ENCODE peak calls at places on chromosomes 7 and 10, in eight cellular contexts. One of them, this sample, is unnamed. For H3K36me3 and H3K9me3, the result is how much of the 10 kb centered on the place peaks cover.

GRCh38 chr7:80879849-80880248 is 39.0 kb downstream of the SEMA3C start:
- DNase-seq in upper lobe of left lung: no peak
- DNase-seq in CD8-positive, alpha-beta memory T cell: no peak
- DNase-seq in prostate gland: no peak
- DNase-seq in GM23248: peak
- DNase-seq in Panc1: no peak
- DNase-seq in heart left ventricle: no peak
- DNase-seq in right atrium auricular region: no peak
- DNase-seq in this sample: no peak

GRCh38 chr7:113078321-113078720 is 8.3 kb downstream of the GPR85 start:
- DNase-seq in prostate gland: no peak
- DNase-seq in upper lobe of left lung: no peak
- DNase-seq in GM23248: no peak
- DNase-seq in right atrium auricular region: no peak
- DNase-seq in Panc1: no peak
- DNase-seq in CD8-positive, alpha-beta memory T cell: no peak
- DNase-seq in heart left ventricle: no peak
- DNase-seq in this sample: no peak

GRCh38 chr7:151385626-151386300 is 24.1 kb downstream of the WDR86 start:
- DNase-seq in heart left ventricle: no peak
- DNase-seq in GM23248: no peak
- DNase-seq in CD8-positive, alpha-beta memory T cell: peak
- DNase-seq in prostate gland: no peak
- DNase-seq in Panc1: no peak
- DNase-seq in right atrium auricular region: no peak
- DNase-seq in upper lobe of left lung: no peak
- DNase-seq in this sample: no peak

GRCh38 chr7:139807009-139807408 is 22.1 kb upstream of the TBXAS1 start:
- DNase-seq in GM23248: no peak
- DNase-seq in Panc1: no peak
- DNase-seq in right atrium auricular region: no peak
- DNase-seq in CD8-positive, alpha-beta memory T cell: no peak
- DNase-seq in prostate gland: no peak
- DNase-seq in heart left ventricle: no peak
- DNase-seq in upper lobe of left lung: no peak
- DNase-seq in this sample: no peak

GRCh38 chr10:33265621-33266020 is 68.8 kb downstream of the NRP1 start:
- DNase-seq in prostate gland: no peak
- DNase-seq in CD8-positive, alpha-beta memory T cell: no peak
- DNase-seq in upper lobe of left lung: no peak
- DNase-seq in Panc1: no peak
- DNase-seq in heart left ventricle: no peak
- DNase-seq in GM23248: no peak
- DNase-seq in right atrium auricular region: no peak
- DNase-seq in this sample: no peak

GRCh38 chr10:67607472-67607871 is 88.5 kb downstream of the CTNNA3 start:
- DNase-seq in Panc1: peak
- DNase-seq in heart left ventricle: no peak
- DNase-seq in right atrium auricular region: no peak
- DNase-seq in prostate gland: no peak
- DNase-seq in GM23248: peak
- DNase-seq in upper lobe of left lung: no peak
- DNase-seq in CD8-positive, alpha-beta memory T cell: no peak
- DNase-seq in this sample: no peak

GRCh38 chr10:59878915-59879314 is 27.4 kb downstream of the CCDC6 start:
- DNase-seq in heart left ventricle: no peak
- DNase-seq in GM23248: no peak
- DNase-seq in CD8-positive, alpha-beta memory T cell: no peak
- DNase-seq in upper lobe of left lung: peak
- DNase-seq in right atrium auricular region: no peak
- DNase-seq in Panc1: no peak
- DNase-seq in prostate gland: no peak
- DNase-seq in this sample: no peak

GRCh38 chr7:112112822-112113255 is 93.4 kb downstream of the DOCK4 start:
- DNase-seq in CD8-positive, alpha-beta memory T cell: no peak
- DNase-seq in prostate gland: no peak
- DNase-seq in GM23248: peak
- DNase-seq in Panc1: no peak
- DNase-seq in right atrium auricular region: peak
- DNase-seq in upper lobe of left lung: peak
- DNase-seq in heart left ventricle: no peak
- DNase-seq in this sample: no peak

GRCh38 chr10:103273026-103273425 is 3.9 kb upstream of the INA start:
- DNase-seq in right atrium auricular region: no peak
- DNase-seq in GM23248: peak
- DNase-seq in CD8-positive, alpha-beta memory T cell: no peak
- DNase-seq in heart left ventricle: no peak
- DNase-seq in Panc1: peak
- DNase-seq in upper lobe of left lung: no peak
- DNase-seq in prostate gland: no peak
- DNase-seq in this sample: no peak

GRCh38 chr10:67763499-67764011 is 67.6 kb upstream of the CTNNA3 start:
- DNase-seq in CD8-positive, alpha-beta memory T cell: peak
- DNase-seq in heart left ventricle: peak
- DNase-seq in upper lobe of left lung: peak
- DNase-seq in right atrium auricular region: peak
- DNase-seq in prostate gland: peak
- DNase-seq in Panc1: peak
- DNase-seq in GM23248: peak
- DNase-seq in this sample: peak

GRCh38 chr7:20267482-20267881 is 50.3 kb upstream of the MACC1 start:
- DNase-seq in CD8-positive, alpha-beta memory T cell: no peak
- DNase-seq in GM23248: no peak
- DNase-seq in upper lobe of left lung: no peak
- DNase-seq in prostate gland: no peak
- DNase-seq in Panc1: no peak
- DNase-seq in right atrium auricular region: no peak
- DNase-seq in heart left ventricle: no peak
- DNase-seq in this sample: no peak

GRCh38 chr7:156015237-156016020 is 203.2 kb upstream of the SHH start:
- DNase-seq in GM23248: no peak
- DNase-seq in CD8-positive, alpha-beta memory T cell: no peak
- DNase-seq in upper lobe of left lung: no peak
- DNase-seq in heart left ventricle: no peak
- DNase-seq in right atrium auricular region: no peak
- DNase-seq in prostate gland: no peak
- DNase-seq in Panc1: no peak
- DNase-seq in this sample: no peak

GRCh38 chr7:64131696-64132095 is 75.3 kb upstream of the ZNF735 start:
- DNase-seq in Panc1: no peak
- DNase-seq in prostate gland: no peak
- DNase-seq in right atrium auricular region: no peak
- DNase-seq in CD8-positive, alpha-beta memory T cell: no peak
- DNase-seq in heart left ventricle: no peak
- DNase-seq in upper lobe of left lung: no peak
- DNase-seq in GM23248: no peak
- DNase-seq in this sample: no peak

GRCh38 chr7:91942312-91942711 is 1.6 kb downstream of the AKAP9 start:
- DNase-seq in CD8-positive, alpha-beta memory T cell: no peak
- DNase-seq in upper lobe of left lung: no peak
- DNase-seq in right atrium auricular region: no peak
- DNase-seq in heart left ventricle: no peak
- DNase-seq in GM23248: peak
- DNase-seq in Panc1: no peak
- DNase-seq in prostate gland: no peak
- DNase-seq in this sample: no peak

GRCh38 chr7:151775547-151776443 is 101.1 kb downstream of the PRKAG2 start:
- DNase-seq in right atrium auricular region: no peak
- DNase-seq in GM23248: no peak
- DNase-seq in CD8-positive, alpha-beta memory T cell: no peak
- DNase-seq in prostate gland: no peak
- DNase-seq in Panc1: no peak
- DNase-seq in heart left ventricle: no peak
- DNase-seq in upper lobe of left lung: no peak
- DNase-seq in this sample: no peak

GRCh38 chr10:94230134-94230785 is 132.5 kb downstream of the NOC3L start:
- DNase-seq in prostate gland: no peak
- DNase-seq in heart left ventricle: no peak
- DNase-seq in Panc1: no peak
- DNase-seq in right atrium auricular region: no peak
- DNase-seq in GM23248: no peak
- DNase-seq in upper lobe of left lung: no peak
- DNase-seq in CD8-positive, alpha-beta memory T cell: no peak
- DNase-seq in this sample: no peak

DNA sequence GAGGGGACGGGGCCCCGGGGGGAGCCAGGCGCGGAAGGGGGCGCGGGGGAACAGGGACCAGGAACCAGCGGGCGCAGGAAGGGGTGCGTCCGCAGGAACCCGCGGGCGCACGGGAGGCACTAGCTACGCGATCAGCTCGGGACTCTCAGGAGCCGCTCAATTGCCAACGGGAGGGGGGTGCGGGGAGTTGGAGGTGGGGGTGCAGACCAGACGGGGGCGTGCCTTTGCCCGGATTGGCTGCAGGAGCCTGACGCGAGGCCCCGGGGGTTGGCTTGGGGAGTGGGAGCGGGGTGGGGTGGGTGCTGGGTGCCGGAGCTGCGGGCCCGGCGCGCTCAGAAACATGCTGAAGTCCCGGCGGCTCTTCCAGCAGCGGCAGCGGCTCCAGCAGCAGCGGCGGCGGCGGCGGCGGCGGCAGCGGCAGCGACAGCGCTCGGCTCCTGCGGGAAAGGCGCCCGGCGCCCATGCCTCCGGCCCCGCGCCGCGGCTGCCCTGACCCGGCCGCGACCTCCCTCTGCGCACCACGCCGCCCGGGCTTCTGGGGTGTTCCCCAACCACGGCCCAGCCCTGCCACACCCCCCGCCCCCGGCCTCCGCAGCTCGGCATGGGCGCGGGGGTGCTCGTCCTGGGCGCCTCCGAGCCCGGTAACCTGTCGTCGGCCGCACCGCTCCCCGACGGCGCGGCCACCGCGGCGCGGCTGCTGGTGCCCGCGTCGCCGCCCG is at the start of gene ADRB1:
- DNase-seq in CD8-positive, alpha-beta memory T cell: peak
- DNase-seq in GM23248: peak
- DNase-seq in Panc1: no peak
- DNase-seq in prostate gland: peak
- DNase-seq in heart left ventricle: peak
- DNase-seq in upper lobe of left lung: peak
- DNase-seq in right atrium auricular region: peak
- DNase-seq in this sample: no peak
- H3K27ac ChIP-seq in CD8-positive, alpha-beta memory T cell: no peak
- H3K27ac ChIP-seq in GM23248: no peak
- H3K27ac ChIP-seq in Panc1: peak
- H3K27ac ChIP-seq in prostate gland: peak
- H3K27ac ChIP-seq in heart left ventricle: peak
- H3K27ac ChIP-seq in upper lobe of left lung: peak
- H3K27ac ChIP-seq in right atrium auricular region: peak
- H3K27ac ChIP-seq in this sample: no peak

GRCh38 chr10:124242365-124242764 is 149.0 kb upstream of the CHST15 start:
- DNase-seq in heart left ventricle: no peak
- DNase-seq in prostate gland: no peak
- DNase-seq in CD8-positive, alpha-beta memory T cell: peak
- DNase-seq in GM23248: no peak
- DNase-seq in Panc1: no peak
- DNase-seq in upper lobe of left lung: no peak
- DNase-seq in right atrium auricular region: no peak
- DNase-seq in this sample: no peak

GRCh38 chr10:124243702-124244121 is 150.3 kb upstream of the CHST15 start:
- DNase-seq in prostate gland: no peak
- DNase-seq in GM23248: no peak
- DNase-seq in right atrium auricular region: no peak
- DNase-seq in heart left ventricle: no peak
- DNase-seq in upper lobe of left lung: no peak
- DNase-seq in Panc1: no peak
- DNase-seq in CD8-positive, alpha-beta memory T cell: no peak
- DNase-seq in this sample: no peak

GRCh38 chr10:124240721-124241350 is 147.4 kb upstream of the CHST15 start:
- DNase-seq in prostate gland: no peak
- DNase-seq in Panc1: no peak
- DNase-seq in GM23248: no peak
- DNase-seq in upper lobe of left lung: no peak
- DNase-seq in CD8-positive, alpha-beta memory T cell: peak
- DNase-seq in right atrium auricular region: no peak
- DNase-seq in heart left ventricle: no peak
- DNase-seq in this sample: no peak

GRCh38 chr10:124244256-124244877 is 151.0 kb upstream of the CHST15 start:
- DNase-seq in right atrium auricular region: no peak
- DNase-seq in heart left ventricle: no peak
- DNase-seq in prostate gland: no peak
- DNase-seq in upper lobe of left lung: no peak
- DNase-seq in Panc1: no peak
- DNase-seq in GM23248: no peak
- DNase-seq in CD8-positive, alpha-beta memory T cell: peak
- DNase-seq in this sample: no peak

DNA sequence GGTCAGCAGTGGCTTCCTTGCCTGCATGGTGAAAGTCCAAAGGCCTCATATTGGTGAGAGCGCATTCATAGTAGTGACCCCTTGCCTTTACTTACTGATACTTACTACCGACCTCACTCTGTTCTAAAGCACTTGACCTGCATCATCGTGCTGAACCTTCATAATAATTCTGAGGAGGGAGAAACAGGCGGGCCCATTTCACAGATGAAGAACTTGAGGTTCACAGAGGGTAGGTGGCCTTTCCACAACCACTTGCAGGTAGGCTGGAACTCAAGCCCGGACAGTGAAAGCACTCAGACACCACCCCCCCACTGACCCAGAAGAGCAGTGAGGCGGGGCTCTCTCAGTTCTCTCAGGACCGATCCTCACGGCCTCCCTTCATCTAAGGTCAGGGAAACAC is 149.4 kb upstream of the CHST15 start:
- DNase-seq in heart left ventricle: no peak
- DNase-seq in upper lobe of left lung: no peak
- DNase-seq in Panc1: no peak
- DNase-seq in CD8-positive, alpha-beta memory T cell: peak
- DNase-seq in right atrium auricular region: no peak
- DNase-seq in prostate gland: no peak
- DNase-seq in GM23248: no peak
- DNase-seq in this sample: no peak
- H3K36me3 ChIP-seq in heart left ventricle: under half
- H3K36me3 ChIP-seq in upper lobe of left lung: under half
- H3K36me3 ChIP-seq in Panc1: under half
- H3K36me3 ChIP-seq in CD8-positive, alpha-beta memory T cell: under half
- H3K36me3 ChIP-seq in right atrium auricular region: under half
- H3K36me3 ChIP-seq in prostate gland: under half
- H3K36me3 ChIP-seq in GM23248: under half
- H3K36me3 ChIP-seq in this sample: under half

GRCh38 chr7:116162992-116163391 is 47.3 kb upstream of the TES start:
- DNase-seq in upper lobe of left lung: no peak
- DNase-seq in right atrium auricular region: no peak
- DNase-seq in CD8-positive, alpha-beta memory T cell: no peak
- DNase-seq in GM23248: peak
- DNase-seq in Panc1: no peak
- DNase-seq in prostate gland: no peak
- DNase-seq in heart left ventricle: no peak
- DNase-seq in this sample: no peak
- H3K9me3 ChIP-seq in upper lobe of left lung: under half
- H3K9me3 ChIP-seq in right atrium auricular region: under half
- H3K9me3 ChIP-seq in CD8-positive, alpha-beta memory T cell: under half
- H3K9me3 ChIP-seq in GM23248: under half
- H3K9me3 ChIP-seq in Panc1: under half
- H3K9me3 ChIP-seq in prostate gland: under half
- H3K9me3 ChIP-seq in heart left ventricle: under half
- H3K9me3 ChIP-seq in this sample: under half

GRCh38 chr10:70513848-70514309 is 35.3 kb downstream of the PALD1 start:
- DNase-seq in GM23248: no peak
- DNase-seq in Panc1: no peak
- DNase-seq in right atrium auricular region: no peak
- DNase-seq in CD8-positive, alpha-beta memory T cell: no peak
- DNase-seq in upper lobe of left lung: no peak
- DNase-seq in heart left ventricle: no peak
- DNase-seq in prostate gland: no peak
- DNase-seq in this sample: no peak
- H3K27ac ChIP-seq in GM23248: no peak
- H3K27ac ChIP-seq in Panc1: no peak
- H3K27ac ChIP-seq in right atrium auricular region: no peak
- H3K27ac ChIP-seq in CD8-positive, alpha-beta memory T cell: no peak
- H3K27ac ChIP-seq in upper lobe of left lung: no peak
- H3K27ac ChIP-seq in heart left ventricle: no peak
- H3K27ac ChIP-seq in prostate gland: no peak
- H3K27ac ChIP-seq in this sample: no peak